ENCODE peak calls at places on chromosomes 7 and 10, in eight cellular contexts. X, T, I, A, H, N, C and O are unnamed samples.

GRCh38 chr7:83782628-83783027 is 133.7 kb upstream of the SEMA3E start:
- DNase-seq in A (no peak), I (no peak), X (no peak), C (no peak), T (no peak), H (no peak), N (no peak), O (no peak)

GRCh38 chr10:58898854-58899573 is 277.4 kb upstream of the PHYHIPL start:
- DNase-seq in N (no peak), H (no peak), I (no peak), A (no peak), C (no peak), X (no peak), T (no peak), O (no peak)

GRCh38 chr10:488081-488932 is 201.2 kb downstream of the DIP2C start:
- DNase-seq in I (no peak), H (no peak), A (no peak), N (no peak), X (no peak), T (no peak), C (no peak), O (no peak)

GRCh38 chr7:114922151-114922651 is 307 bp downstream of the MDFIC start:
- DNase-seq in T (no peak), I (peak), N (no peak), A (peak), H (no peak), C (peak), X (peak), O (no peak)

GRCh38 chr7:924541-925231 is 29.8 kb downstream of the ADAP1 start:
- DNase-seq in X (peak), C (no peak), I (no peak), N (no peak), H (no peak), A (peak), T (no peak), O (peak)

GRCh38 chr7:34320926-34321609 is 336.9 kb upstream of the NPSR1 start:
- DNase-seq in C (peak), N (peak), I (peak), H (peak), X (peak), T (peak), A (no peak), O (peak)

GRCh38 chr10:12638103-12638502 is 288.8 kb downstream of the CAMK1D start:
- DNase-seq in T (no peak), A (no peak), H (no peak), I (no peak), C (no peak), N (no peak), X (peak), O (no peak)

GRCh38 chr7:131011976-131012375 is 278.0 kb upstream of the KLF14 start:
- DNase-seq in N (no peak), H (no peak), T (no peak), X (no peak), C (no peak), A (no peak), I (no peak), O (no peak)

GRCh38 chr10:69057261-69057950 is 30.5 kb upstream of the SRGN start:
- DNase-seq in T (no peak), I (no peak), N (no peak), A (no peak), C (peak), X (peak), H (no peak), O (no peak)

GRCh38 chr10:69056536-69057260 is 31.2 kb upstream of the SRGN start:
- DNase-seq in C (no peak), H (no peak), A (no peak), X (no peak), N (no peak), I (no peak), T (no peak), O (no peak)

GRCh38 chr10:69056129-69056528 is 31.8 kb upstream of the SRGN start:
- DNase-seq in X (no peak), I (no peak), H (no peak), A (no peak), T (no peak), N (no peak), C (no peak), O (no peak)

GRCh38 chr10:69060127-69060798 is 27.6 kb upstream of the SRGN start:
- DNase-seq in H (no peak), A (no peak), C (no peak), N (no peak), X (no peak), I (no peak), T (no peak), O (no peak)

DNA sequence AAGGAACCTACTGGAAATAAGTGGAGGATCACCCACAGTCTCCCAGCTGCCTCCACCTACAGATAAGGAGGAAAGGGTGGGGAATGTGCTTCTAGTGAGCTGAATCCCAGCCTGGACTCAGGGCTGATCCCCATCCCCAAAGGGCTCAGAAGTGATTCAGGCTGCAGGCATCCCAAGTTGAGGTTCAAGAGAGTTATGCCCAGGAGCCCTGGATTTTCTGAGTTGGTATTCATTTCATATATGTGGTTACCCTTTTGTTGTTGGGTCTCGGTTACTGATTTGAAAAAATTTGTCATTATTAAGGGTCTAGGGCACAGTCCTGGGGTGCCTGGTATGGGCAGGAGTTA is 30.0 kb upstream of the SRGN start:
- DNase-seq in H (no peak), C (no peak), I (no peak), A (no peak), N (no peak), X (no peak), T (no peak), O (no peak)
- TF ChIP-seq POLR2AphosphoS5 in H (no peak), C (no peak), I (no peak), A (no peak), N (no peak), X (no peak), T (no peak), O (no peak)

GRCh38 chr10:132461103-132461682 is 64.2 kb downstream of the PWWP2B start:
- DNase-seq in A (no peak), T (no peak), N (no peak), C (no peak), I (no peak), X (no peak), H (no peak), O (no peak)
- TF ChIP-seq POLR2AphosphoS5 in A (no peak), T (no peak), N (no peak), C (no peak), I (no peak), X (no peak), H (no peak), O (no peak)

DNA sequence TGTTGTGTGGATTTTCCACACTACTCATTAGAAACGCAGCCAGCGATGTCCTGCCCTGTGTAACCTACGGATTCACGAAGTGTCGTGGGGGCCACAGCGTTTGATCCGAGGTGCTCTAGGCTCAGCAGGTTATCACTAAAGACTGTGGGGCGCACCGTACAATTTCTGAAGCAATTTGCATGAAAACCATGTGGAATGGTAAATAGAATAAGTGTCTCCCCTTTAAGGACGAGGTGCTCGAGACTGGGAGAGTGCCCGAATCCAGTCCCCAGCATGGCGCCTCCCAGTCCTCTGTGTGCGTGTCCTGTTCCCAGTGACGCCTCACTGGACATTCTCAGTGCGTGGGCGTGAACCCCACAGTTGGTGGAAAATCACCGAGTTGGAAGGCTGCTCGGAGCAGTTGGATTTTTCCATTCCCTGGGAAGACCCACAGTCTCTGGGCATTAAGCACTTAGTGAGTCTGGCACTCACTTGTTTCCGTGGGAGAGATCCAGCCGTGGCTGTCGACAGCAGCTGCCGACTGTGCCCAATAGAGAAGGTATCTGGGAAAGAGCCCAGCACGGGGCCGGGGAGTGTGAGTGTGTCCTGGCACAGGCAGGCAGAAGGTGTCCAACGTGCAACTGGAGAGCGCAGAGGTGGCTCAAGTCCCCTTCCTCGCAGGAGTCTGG is 37.0 kb downstream of the PFKP start:
- DNase-seq in N (no peak), H (no peak), A (no peak), I (no peak), C (no peak), X (no peak), T (no peak), O (no peak)
- TF ChIP-seq POLR2AphosphoS5 in N (no peak), H (no peak), A (no peak), I (no peak), C (no peak), X (no peak), T (no peak), O (no peak)

GRCh38 chr7:81684513-81685262 is 85.2 kb downstream of the HGF start:
- DNase-seq in H (peak), A (peak), C (no peak), X (peak), T (peak), I (peak), N (peak), O (peak)
- TF ChIP-seq POLR2AphosphoS5 in H (peak), A (peak), C (no peak), X (peak), T (no peak), I (no peak), N (peak), O (peak)

DNA sequence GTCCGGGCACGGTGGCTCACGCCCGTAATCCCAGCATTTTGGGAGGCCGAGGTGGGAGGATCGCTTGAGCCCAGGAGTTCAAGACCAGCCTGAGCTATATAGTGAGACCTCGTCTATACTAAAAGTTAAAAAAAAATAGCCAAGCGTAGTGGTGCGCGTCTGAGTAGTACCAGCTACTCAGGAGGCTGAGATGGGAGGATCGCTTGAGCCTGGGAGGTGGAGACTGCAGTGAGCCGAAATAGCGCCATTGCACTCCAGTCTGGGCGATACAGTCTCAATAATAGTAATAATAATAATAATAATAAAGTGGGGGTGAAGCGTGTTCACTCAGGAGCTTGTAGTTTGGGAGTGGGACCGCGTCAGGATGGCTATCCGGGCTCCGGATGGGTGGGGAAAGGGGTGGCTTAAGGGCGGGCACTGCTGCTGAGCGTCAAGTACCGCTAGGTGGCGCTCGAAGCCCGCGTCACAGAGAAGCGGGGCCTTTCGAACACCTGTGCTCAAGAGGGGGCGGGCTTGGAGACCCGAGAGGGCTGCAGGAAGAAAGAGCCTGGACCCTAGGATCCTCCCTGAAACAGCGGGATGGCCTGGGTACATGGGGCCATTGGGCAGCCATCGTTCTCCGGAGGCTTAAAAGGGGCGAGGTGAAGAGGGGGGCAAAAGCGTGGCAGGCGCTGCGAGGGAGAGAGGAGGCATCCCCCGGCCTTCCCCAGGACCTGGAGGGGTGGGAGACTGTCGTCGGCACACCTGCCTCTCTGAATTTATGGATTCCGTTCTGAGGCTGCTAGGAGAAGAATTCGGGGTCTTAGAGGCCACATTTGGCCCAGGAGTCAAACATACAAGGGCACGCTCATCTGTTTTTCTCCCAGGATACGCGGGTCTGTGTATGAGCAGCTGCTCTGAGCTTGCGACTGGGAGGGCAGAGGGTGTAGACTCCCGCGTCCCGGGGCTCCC is 14.5 kb downstream of the LBX1 start:
- DNase-seq in T (no peak), A (no peak), X (peak), H (no peak), N (peak), I (peak), C (peak), O (no peak)
- TF ChIP-seq POLR2AphosphoS5 in T (no peak), A (no peak), X (no peak), H (no peak), N (no peak), I (peak), C (no peak), O (no peak)

DNA sequence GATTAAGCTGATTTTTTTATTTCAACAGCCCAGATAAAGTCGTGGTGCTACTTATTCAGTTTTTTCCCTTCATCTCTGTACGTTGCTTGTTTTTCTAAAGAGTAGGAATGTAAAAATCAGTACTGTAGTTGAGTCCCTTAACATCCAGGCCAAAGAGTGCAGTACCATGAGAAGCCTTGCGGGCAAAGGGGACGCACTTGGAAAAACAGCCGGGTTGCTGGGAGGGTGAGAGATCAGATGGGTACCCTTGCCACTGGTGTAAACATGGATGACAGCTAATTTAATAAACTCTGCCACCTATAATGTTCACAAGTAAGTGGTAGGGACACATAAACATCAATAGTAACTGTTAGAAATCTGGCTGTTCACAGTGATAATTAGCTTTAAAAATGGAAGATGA is 175.9 kb downstream of the POU6F2 start:
- DNase-seq in I (no peak), A (no peak), X (no peak), H (no peak), C (no peak), N (no peak), T (no peak), O (no peak)
- TF ChIP-seq POLR2AphosphoS5 in I (no peak), A (no peak), X (no peak), H (no peak), C (no peak), N (no peak), T (no peak), O (no peak)

GRCh38 chr7:27143022-27143949 is at the start of gene HOXA5:
- DNase-seq in I (peak), A (peak), N (no peak), C (peak), H (peak), X (peak), T (peak), O (peak)
- TF ChIP-seq POLR2AphosphoS5 in I (peak), A (peak), N (no peak), C (no peak), H (peak), X (peak), T (no peak), O (peak)

GRCh38 chr10:95876756-95877155 is 31.0 kb upstream of the CC2D2B start:
- DNase-seq in A (no peak), C (no peak), T (no peak), I (no peak), X (no peak), H (no peak), N (no peak), O (no peak)

GRCh38 chr10:95881316-95881715 is 26.5 kb upstream of the CC2D2B start:
- DNase-seq in N (no peak), H (no peak), T (no peak), X (no peak), C (no peak), A (no peak), I (no peak), O (no peak)

GRCh38 chr10:95877881-95878280 is 29.9 kb upstream of the CC2D2B start:
- DNase-seq in A (no peak), X (no peak), T (no peak), C (no peak), H (no peak), I (no peak), N (no peak), O (no peak)

GRCh38 chr10:95880704-95881103 is 27.1 kb upstream of the CC2D2B start:
- DNase-seq in C (no peak), H (no peak), T (no peak), A (no peak), X (no peak), I (no peak), N (no peak), O (no peak)
- TF ChIP-seq POLR2AphosphoS5 in C (no peak), H (no peak), T (no peak), A (no peak), X (no peak), I (no peak), N (no peak), O (no peak)

DNA sequence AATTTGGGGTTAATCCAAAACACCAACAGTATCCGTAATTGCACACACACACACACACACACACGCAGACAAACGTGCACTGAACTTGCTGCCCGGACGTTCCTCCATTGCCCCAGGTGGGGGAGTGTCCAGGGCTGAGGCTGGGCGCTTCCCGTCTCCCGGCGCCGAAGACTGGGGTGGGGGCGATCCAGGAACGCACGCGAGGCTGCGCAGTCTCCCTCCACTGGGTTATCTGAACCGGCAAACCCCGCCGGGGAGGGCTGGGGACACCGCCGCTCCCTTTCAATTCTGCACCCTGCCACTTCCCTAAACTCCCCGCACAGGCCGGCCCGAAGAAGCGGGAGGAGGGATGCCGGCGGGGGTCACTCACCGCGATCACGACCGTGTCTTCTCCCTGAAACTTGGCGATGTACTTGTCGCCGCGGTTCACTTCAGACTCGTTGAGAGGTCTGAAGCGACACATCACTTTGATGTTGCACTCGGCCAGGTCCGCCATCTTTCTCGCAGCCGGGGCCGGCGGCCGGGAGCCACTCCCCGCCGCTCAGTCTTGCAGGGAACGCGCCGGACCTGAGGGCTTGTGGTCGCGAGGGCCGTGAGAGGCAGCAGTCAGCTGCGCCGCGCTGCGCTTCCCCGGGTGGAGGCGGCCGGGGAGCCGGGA is 618 bp downstream of the KIF5B start:
- DNase-seq in H (peak), T (no peak), N (no peak), A (peak), C (peak), X (peak), I (peak), O (peak)
- TF ChIP-seq POLR2AphosphoS5 in H (peak), T (no peak), N (peak), A (peak), C (no peak), X (peak), I (no peak), O (peak)

DNA sequence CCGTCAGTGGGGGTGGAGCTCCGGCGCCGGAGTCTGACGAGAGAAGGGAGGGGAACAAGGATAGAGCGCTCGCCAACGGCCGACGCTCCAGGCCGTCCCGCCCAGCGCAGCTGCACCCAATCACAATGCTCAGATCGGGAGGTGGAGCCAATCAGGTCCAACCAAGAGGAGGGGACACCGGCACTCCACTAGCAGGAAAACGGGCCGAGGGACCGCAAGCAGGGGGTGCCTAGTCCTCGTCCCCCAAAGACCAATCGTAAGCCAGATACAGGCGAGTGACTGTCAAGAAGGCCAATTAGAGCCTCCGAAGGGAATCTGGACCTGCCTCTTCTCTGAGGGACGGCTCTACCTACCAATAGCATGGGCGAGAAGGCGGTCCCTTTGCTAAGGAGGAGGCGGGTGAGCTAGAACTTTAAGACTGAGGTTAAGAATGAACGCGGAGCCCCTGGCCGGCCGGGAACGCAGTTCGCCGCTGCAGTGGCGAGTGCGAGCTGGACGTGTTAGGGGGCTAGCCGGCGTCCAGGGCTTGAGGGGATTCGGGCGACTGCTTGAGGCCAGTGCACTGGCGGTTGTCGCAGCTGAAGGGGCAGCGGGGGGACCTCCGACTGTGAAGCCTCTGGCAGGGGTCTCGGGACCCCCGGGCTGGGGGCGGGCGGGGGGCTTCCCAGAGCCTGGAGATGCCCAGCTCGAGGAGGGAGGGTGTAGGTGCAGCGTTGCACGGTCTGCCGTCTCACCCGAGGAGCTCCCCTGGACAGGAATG is at the start of gene FBXO24:
- DNase-seq in I (peak), T (peak), X (peak), H (peak), A (peak), N (peak), C (peak), O (peak)
- TF ChIP-seq POLR2AphosphoS5 in I (peak), T (peak), X (peak), H (no peak), A (peak), N (peak), C (no peak), O (no peak)